ENCODE peak calls at places on chromosomes 5 and 9, in four cellular contexts. V is activated CD8-positive, alpha-beta memory T cell treated with anti-CD3 and anti-CD28 coated beads, Interleukin-2, amount 10 ng/mL, durations not matched to agents 7 days and 5 days; X is right cardiac atrium; M is upper lobe of right lung. G is an unnamed sample.

GRCh38 chr5:21097661-21098060 is 1109.7 kb upstream of the CDH18 start:
- ATAC-seq in V (no peak), M (no peak), X (no peak), G (no peak)

GRCh38 chr5:102765350-102765749 is 10.2 kb downstream of the PAM start:
- ATAC-seq in V (peak), X (no peak), M (no peak), G (no peak)

GRCh38 chr5:160466889-160467554 is 45.4 kb downstream of the PTTG1 start:
- ATAC-seq in M (no peak), X (no peak), V (no peak), G (peak)

GRCh38 chr9:129560849-129561248 is 60.1 kb downstream of the C9orf50 start:
- ATAC-seq in X (no peak), V (no peak), M (no peak), G (no peak)

GRCh38 chr5:142053434-142054253 is 40.8 kb upstream of the GNPDA1 start:
- ATAC-seq in V (no peak), X (peak), M (peak), G (peak)

GRCh38 chr9:86549434-86549833 is 195.2 kb upstream of the TUT7 start:
- ATAC-seq in X (no peak), M (no peak), V (no peak), G (no peak)

GRCh38 chr9:101119206-101119819 is 90.8 kb downstream of the PLPPR1 start:
- ATAC-seq in X (peak), M (peak), V (no peak), G (peak)

GRCh38 chr5:10262121-10262774 is 12.2 kb downstream of the CCT5 start:
- ATAC-seq in M (no peak), V (no peak), X (no peak), G (no peak)

GRCh38 chr9:87535817-87536539 is 38.3 kb downstream of the DAPK1 start:
- ATAC-seq in M (no peak), X (peak), V (no peak), G (no peak)

GRCh38 chr5:79590395-79590999 is 21.7 kb upstream of the TENT2 start:
- ATAC-seq in X (no peak), V (no peak), M (peak), G (no peak)

GRCh38 chr5:9519537-9519936 is 26.3 kb downstream of the SEMA5A start:
- ATAC-seq in M (peak), X (peak), V (no peak), G (no peak)

GRCh38 chr5:157485811-157486739 is 26.1 kb downstream of the NIPAL4 start:
- ATAC-seq in V (peak), M (peak), X (peak), G (peak)

GRCh38 chr5:159581502-159582249 is 251.4 kb upstream of the IL12B start:
- ATAC-seq in M (peak), V (no peak), X (peak), G (peak)

GRCh38 chr9:17970285-17970684 is 391.4 kb downstream of the SH3GL2 start:
- ATAC-seq in X (no peak), M (no peak), V (no peak), G (no peak)

GRCh38 chr9:100011062-100011681 is 87.6 kb downstream of the ERP44 start:
- ATAC-seq in M (peak), V (peak), X (no peak), G (peak)

GRCh38 chr5:84253946-84254345 is 130.7 kb downstream of the EDIL3 start:
- ATAC-seq in X (no peak), V (no peak), M (no peak), G (no peak)

GRCh38 chr9:122334916-122335315 is 35.9 kb upstream of the PTGS1 start:
- ATAC-seq in X (no peak), M (no peak), V (no peak), G (no peak)